ENCODE peak calls at places on chromosome 5, in ten cellular contexts. One of them, this sample, is unnamed.

GRCh38 chr5:156380846-156381245 is 53.9 kb downstream of the SGCD start:
- DNase-seq in fibroblast of mammary gland: peak
- DNase-seq in brain microvascular endothelial cell: no peak
- DNase-seq in tibial artery: no peak
- DNase-seq in A549: peak
- DNase-seq in osteoblast: peak
- DNase-seq in upper lobe of right lung: no peak
- DNase-seq in lower lobe of right lung: no peak
- DNase-seq in AG04449: no peak
- DNase-seq in endothelial cell: no peak
- DNase-seq in this sample: no peak

GRCh38 chr5:111227805-111228204 is 3.6 kb downstream of the CAMK4 start:
- DNase-seq in fibroblast of mammary gland: peak
- DNase-seq in brain microvascular endothelial cell: no peak
- DNase-seq in tibial artery: no peak
- DNase-seq in A549: no peak
- DNase-seq in osteoblast: peak
- DNase-seq in upper lobe of right lung: no peak
- DNase-seq in lower lobe of right lung: no peak
- DNase-seq in AG04449: no peak
- DNase-seq in endothelial cell: peak
- DNase-seq in this sample: no peak

GRCh38 chr5:53424691-53425597 is 55.5 kb upstream of the FST start:
- DNase-seq in fibroblast of mammary gland: peak
- DNase-seq in brain microvascular endothelial cell: no peak
- DNase-seq in tibial artery: no peak
- DNase-seq in A549: no peak
- DNase-seq in osteoblast: no peak
- DNase-seq in upper lobe of right lung: no peak
- DNase-seq in lower lobe of right lung: no peak
- DNase-seq in AG04449: no peak
- DNase-seq in endothelial cell: no peak
- DNase-seq in this sample: no peak

GRCh38 chr5:119743927-119744326 is 114.6 kb downstream of the FAM170A start:
- DNase-seq in fibroblast of mammary gland: peak
- DNase-seq in brain microvascular endothelial cell: peak
- DNase-seq in tibial artery: no peak
- DNase-seq in A549: peak
- DNase-seq in osteoblast: no peak
- DNase-seq in upper lobe of right lung: no peak
- DNase-seq in lower lobe of right lung: no peak
- DNase-seq in AG04449: no peak
- DNase-seq in endothelial cell: peak
- DNase-seq in this sample: no peak

GRCh38 chr5:89493414-89493813 is 610.4 kb upstream of the MEF2C start:
- DNase-seq in fibroblast of mammary gland: no peak
- DNase-seq in brain microvascular endothelial cell: no peak
- DNase-seq in tibial artery: no peak
- DNase-seq in A549: no peak
- DNase-seq in osteoblast: no peak
- DNase-seq in upper lobe of right lung: no peak
- DNase-seq in lower lobe of right lung: no peak
- DNase-seq in AG04449: no peak
- DNase-seq in endothelial cell: no peak
- DNase-seq in this sample: no peak

GRCh38 chr5:146368137-146368536 is 29.5 kb downstream of the POU4F3 start:
- DNase-seq in fibroblast of mammary gland: no peak
- DNase-seq in brain microvascular endothelial cell: no peak
- DNase-seq in tibial artery: no peak
- DNase-seq in A549: peak
- DNase-seq in osteoblast: no peak
- DNase-seq in upper lobe of right lung: no peak
- DNase-seq in lower lobe of right lung: no peak
- DNase-seq in AG04449: no peak
- DNase-seq in endothelial cell: no peak
- DNase-seq in this sample: no peak

GRCh38 chr5:130571076-130571475 is 594.0 kb downstream of the HINT1 start:
- DNase-seq in fibroblast of mammary gland: peak
- DNase-seq in brain microvascular endothelial cell: peak
- DNase-seq in tibial artery: no peak
- DNase-seq in A549: no peak
- DNase-seq in osteoblast: no peak
- DNase-seq in upper lobe of right lung: no peak
- DNase-seq in lower lobe of right lung: no peak
- DNase-seq in AG04449: no peak
- DNase-seq in endothelial cell: no peak
- DNase-seq in this sample: no peak

GRCh38 chr5:175844174-175844573 is 27.2 kb upstream of the CPLX2 start:
- DNase-seq in fibroblast of mammary gland: no peak
- DNase-seq in brain microvascular endothelial cell: no peak
- DNase-seq in tibial artery: no peak
- DNase-seq in A549: no peak
- DNase-seq in osteoblast: no peak
- DNase-seq in upper lobe of right lung: no peak
- DNase-seq in lower lobe of right lung: no peak
- DNase-seq in AG04449: no peak
- DNase-seq in endothelial cell: no peak
- DNase-seq in this sample: no peak

GRCh38 chr5:149517461-149518122 is 33.6 kb downstream of the CSNK1A1 start:
- DNase-seq in fibroblast of mammary gland: peak
- DNase-seq in brain microvascular endothelial cell: no peak
- DNase-seq in tibial artery: no peak
- DNase-seq in A549: peak
- DNase-seq in osteoblast: no peak
- DNase-seq in upper lobe of right lung: no peak
- DNase-seq in lower lobe of right lung: no peak
- DNase-seq in AG04449: no peak
- DNase-seq in endothelial cell: no peak
- DNase-seq in this sample: no peak

GRCh38 chr5:113364466-113364865 is 70.3 kb downstream of the TSSK1B start:
- DNase-seq in fibroblast of mammary gland: no peak
- DNase-seq in brain microvascular endothelial cell: no peak
- DNase-seq in tibial artery: no peak
- DNase-seq in A549: no peak
- DNase-seq in osteoblast: no peak
- DNase-seq in upper lobe of right lung: no peak
- DNase-seq in lower lobe of right lung: no peak
- DNase-seq in AG04449: no peak
- DNase-seq in endothelial cell: no peak
- DNase-seq in this sample: no peak

GRCh38 chr5:52007230-52007858 is 624.1 kb downstream of the ISL1 start:
- DNase-seq in fibroblast of mammary gland: peak
- DNase-seq in brain microvascular endothelial cell: peak
- DNase-seq in tibial artery: no peak
- DNase-seq in A549: peak
- DNase-seq in osteoblast: no peak
- DNase-seq in upper lobe of right lung: no peak
- DNase-seq in lower lobe of right lung: no peak
- DNase-seq in AG04449: no peak
- DNase-seq in endothelial cell: peak
- DNase-seq in this sample: no peak

GRCh38 chr5:135355182-135355581 is 43.8 kb downstream of the MACROH2A1 start:
- DNase-seq in fibroblast of mammary gland: peak
- DNase-seq in brain microvascular endothelial cell: no peak
- DNase-seq in tibial artery: no peak
- DNase-seq in A549: no peak
- DNase-seq in osteoblast: no peak
- DNase-seq in upper lobe of right lung: no peak
- DNase-seq in lower lobe of right lung: no peak
- DNase-seq in AG04449: no peak
- DNase-seq in endothelial cell: no peak
- DNase-seq in this sample: no peak

GRCh38 chr5:77218263-77218662 is 7.8 kb downstream of the PDE8B start:
- DNase-seq in fibroblast of mammary gland: no peak
- DNase-seq in brain microvascular endothelial cell: no peak
- DNase-seq in tibial artery: no peak
- DNase-seq in A549: peak
- DNase-seq in osteoblast: peak
- DNase-seq in upper lobe of right lung: no peak
- DNase-seq in lower lobe of right lung: no peak
- DNase-seq in AG04449: no peak
- DNase-seq in endothelial cell: no peak
- DNase-seq in this sample: no peak
- TF ChIP-seq CTCF in fibroblast of mammary gland: peak
- TF ChIP-seq CTCF in brain microvascular endothelial cell: peak
- TF ChIP-seq CTCF in tibial artery: no peak
- TF ChIP-seq CTCF in A549: peak
- TF ChIP-seq CTCF in osteoblast: peak
- TF ChIP-seq CTCF in upper lobe of right lung: no peak
- TF ChIP-seq CTCF in lower lobe of right lung: no peak
- TF ChIP-seq CTCF in AG04449: no peak
- TF ChIP-seq CTCF in endothelial cell: no peak
- TF ChIP-seq CTCF in this sample: no peak

DNA sequence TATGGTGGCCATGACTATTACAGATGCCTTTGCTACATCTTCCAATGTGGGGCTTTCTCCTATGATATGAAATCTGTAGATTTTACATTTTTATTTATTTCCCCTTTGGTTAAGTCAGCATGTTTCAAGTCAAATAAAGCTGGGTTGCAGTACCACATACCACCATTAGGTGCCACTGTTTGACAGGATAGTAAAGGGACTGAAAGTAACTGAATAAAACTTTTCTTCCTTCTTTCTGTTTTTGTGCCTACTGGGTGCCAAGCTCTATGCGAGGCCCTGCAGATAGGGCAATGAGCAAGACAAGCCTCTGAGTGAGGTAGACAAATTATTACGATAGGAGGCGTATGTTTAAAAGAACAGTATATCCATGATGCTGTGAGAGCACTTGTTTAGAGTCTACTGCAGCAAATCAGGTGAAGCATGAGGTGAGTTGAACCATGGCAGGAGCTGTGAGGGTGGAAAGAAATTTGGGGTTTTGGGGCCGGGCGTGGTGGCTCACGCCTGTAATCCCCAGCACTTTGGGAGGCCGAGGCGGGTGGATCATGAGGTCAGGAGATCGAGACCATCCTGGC is 64.8 kb downstream of the GDNF start:
- DNase-seq in fibroblast of mammary gland: peak
- DNase-seq in brain microvascular endothelial cell: peak
- DNase-seq in tibial artery: no peak
- DNase-seq in A549: peak
- DNase-seq in osteoblast: no peak
- DNase-seq in upper lobe of right lung: no peak
- DNase-seq in lower lobe of right lung: no peak
- DNase-seq in AG04449: no peak
- DNase-seq in endothelial cell: no peak
- DNase-seq in this sample: no peak
- TF ChIP-seq CTCF in fibroblast of mammary gland: peak
- TF ChIP-seq CTCF in brain microvascular endothelial cell: peak
- TF ChIP-seq CTCF in tibial artery: no peak
- TF ChIP-seq CTCF in A549: peak
- TF ChIP-seq CTCF in osteoblast: peak
- TF ChIP-seq CTCF in upper lobe of right lung: peak
- TF ChIP-seq CTCF in lower lobe of right lung: peak
- TF ChIP-seq CTCF in AG04449: peak
- TF ChIP-seq CTCF in endothelial cell: peak
- TF ChIP-seq CTCF in this sample: no peak

GRCh38 chr5:10728679-10729078 is 32.4 kb downstream of the DAP start:
- DNase-seq in fibroblast of mammary gland: no peak
- DNase-seq in brain microvascular endothelial cell: no peak
- DNase-seq in tibial artery: no peak
- DNase-seq in A549: no peak
- DNase-seq in osteoblast: no peak
- DNase-seq in upper lobe of right lung: no peak
- DNase-seq in lower lobe of right lung: no peak
- DNase-seq in AG04449: no peak
- DNase-seq in endothelial cell: no peak
- DNase-seq in this sample: no peak
- TF ChIP-seq CTCF in fibroblast of mammary gland: no peak
- TF ChIP-seq CTCF in brain microvascular endothelial cell: no peak
- TF ChIP-seq CTCF in tibial artery: no peak
- TF ChIP-seq CTCF in A549: no peak
- TF ChIP-seq CTCF in osteoblast: no peak
- TF ChIP-seq CTCF in upper lobe of right lung: no peak
- TF ChIP-seq CTCF in lower lobe of right lung: no peak
- TF ChIP-seq CTCF in AG04449: no peak
- TF ChIP-seq CTCF in endothelial cell: no peak
- TF ChIP-seq CTCF in this sample: no peak

DNA sequence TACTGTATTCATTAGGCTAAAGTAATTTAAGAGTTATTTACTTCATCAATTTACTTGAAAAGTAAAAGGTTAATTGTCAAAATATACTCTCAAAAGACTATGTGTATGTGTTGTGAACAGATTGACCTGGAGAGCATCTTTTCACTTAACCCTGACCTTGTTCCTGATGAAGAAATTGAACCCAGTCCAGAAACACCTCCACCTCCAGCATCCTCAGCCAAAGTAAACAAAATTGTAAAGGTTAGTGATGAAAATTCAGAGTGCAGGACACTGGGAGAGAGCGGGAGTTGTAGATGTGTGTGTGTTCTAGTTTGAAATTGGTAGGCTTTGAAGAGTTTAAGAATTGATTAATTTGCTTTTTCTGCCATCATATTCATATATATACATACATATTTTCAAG is 41.9 kb downstream of the KIF2A start:
- DNase-seq in fibroblast of mammary gland: no peak
- DNase-seq in brain microvascular endothelial cell: no peak
- DNase-seq in tibial artery: no peak
- DNase-seq in A549: no peak
- DNase-seq in osteoblast: peak
- DNase-seq in upper lobe of right lung: no peak
- DNase-seq in lower lobe of right lung: no peak
- DNase-seq in AG04449: no peak
- DNase-seq in endothelial cell: no peak
- DNase-seq in this sample: no peak
- TF ChIP-seq CTCF in fibroblast of mammary gland: no peak
- TF ChIP-seq CTCF in brain microvascular endothelial cell: no peak
- TF ChIP-seq CTCF in tibial artery: no peak
- TF ChIP-seq CTCF in A549: no peak
- TF ChIP-seq CTCF in osteoblast: no peak
- TF ChIP-seq CTCF in upper lobe of right lung: no peak
- TF ChIP-seq CTCF in lower lobe of right lung: no peak
- TF ChIP-seq CTCF in AG04449: no peak
- TF ChIP-seq CTCF in endothelial cell: no peak
- TF ChIP-seq CTCF in this sample: no peak

GRCh38 chr5:166068547-166069335 is 2222.7 kb upstream of the WWC1 start:
- DNase-seq in fibroblast of mammary gland: peak
- DNase-seq in brain microvascular endothelial cell: no peak
- DNase-seq in tibial artery: no peak
- DNase-seq in A549: no peak
- DNase-seq in osteoblast: no peak
- DNase-seq in upper lobe of right lung: no peak
- DNase-seq in lower lobe of right lung: no peak
- DNase-seq in AG04449: no peak
- DNase-seq in endothelial cell: no peak
- DNase-seq in this sample: no peak
- TF ChIP-seq CTCF in fibroblast of mammary gland: no peak
- TF ChIP-seq CTCF in brain microvascular endothelial cell: no peak
- TF ChIP-seq CTCF in tibial artery: no peak
- TF ChIP-seq CTCF in A549: no peak
- TF ChIP-seq CTCF in osteoblast: no peak
- TF ChIP-seq CTCF in upper lobe of right lung: no peak
- TF ChIP-seq CTCF in lower lobe of right lung: no peak
- TF ChIP-seq CTCF in AG04449: no peak
- TF ChIP-seq CTCF in endothelial cell: no peak
- TF ChIP-seq CTCF in this sample: no peak

This sample was measured in omental fat pad.